ENCODE peak calls at places on chromosomes 5 and 9, in four cellular contexts. J, Z, N and T are unnamed samples. For H3K9me3, the result is how much of the 10 kb centered on the place peaks cover.

GRCh38 chr5:80967500-80968181 is 7.5 kb downstream of the RASGRF2 start:
- DNase-seq in Z (no peak), N (peak), J (no peak), T (peak)

GRCh38 chr5:50447940-50448339 is 6.9 kb upstream of the EMB start:
- DNase-seq in Z (no peak), N (no peak), J (no peak), T (no peak)

GRCh38 chr5:41065691-41066335 is 5.3 kb downstream of the MROH2B start:
- DNase-seq in Z (no peak), N (no peak), J (no peak), T (no peak)

GRCh38 chr5:38479315-38479904 is 77.0 kb downstream of the LIFR start:
- DNase-seq in N (no peak), Z (no peak), J (no peak), T (no peak)

GRCh38 chr5:65779643-65780042 is 57.6 kb downstream of the NLN start:
- DNase-seq in N (no peak), J (no peak), Z (no peak), T (no peak)

GRCh38 chr5:12669326-12669725 is 765.1 kb upstream of the CTNND2 start:
- DNase-seq in N (no peak), Z (no peak), J (no peak), T (no peak)

GRCh38 chr5:147403659-147404640 is 105.9 kb downstream of the DPYSL3 start:
- DNase-seq in N (peak), Z (no peak), J (no peak), T (peak)

GRCh38 chr5:90658620-90659019 is 100.0 kb downstream of the ADGRV1 start:
- DNase-seq in Z (no peak), N (no peak), J (no peak), T (no peak)

GRCh38 chr9:21841133-21841532 is 38.7 kb downstream of the MTAP start:
- DNase-seq in N (no peak), J (no peak), Z (no peak), T (no peak)

GRCh38 chr9:90830051-90830450 is 28.4 kb downstream of the SYK start:
- DNase-seq in J (no peak), Z (peak), N (no peak), T (no peak)

GRCh38 chr9:79026311-79026710 is 545.5 kb upstream of the TLE4 start:
- DNase-seq in J (no peak), N (no peak), Z (peak), T (no peak)

GRCh38 chr5:139063664-139064054 is 134.5 kb downstream of the SIL1 start:
- DNase-seq in Z (no peak), N (no peak), J (no peak), T (no peak)

GRCh38 chr5:108650997-108651396 is 96.7 kb upstream of the FER start:
- DNase-seq in J (no peak), Z (no peak), N (no peak), T (no peak)

GRCh38 chr5:153654892-153655520 is 164.5 kb downstream of the GRIA1 start:
- DNase-seq in J (no peak), Z (no peak), N (no peak), T (no peak)

GRCh38 chr9:109181284-109181683 is 14.2 kb upstream of the FRRS1L start:
- DNase-seq in J (no peak), N (no peak), Z (no peak), T (no peak)

GRCh38 chr9:124512806-124513204 is 5.6 kb upstream of the NR5A1 start:
- DNase-seq in J (no peak), N (no peak), Z (no peak), T (no peak)

GRCh38 chr5:80739898-80740297 is 85.1 kb upstream of the DHFR start:
- DNase-seq in J (no peak), N (no peak), Z (no peak), T (no peak)

GRCh38 chr5:135162661-135163265 is 128.7 kb upstream of the PITX1 start:
- DNase-seq in N (no peak), J (no peak), Z (no peak), T (no peak)

GRCh38 chr9:129069825-129070473 is 11.0 kb upstream of the DOLPP1 start:
- DNase-seq in J (no peak), N (no peak), Z (peak), T (no peak)

GRCh38 chr5:181173420-181174342 is 26.3 kb downstream of the OR2V2 start:
- DNase-seq in N (peak), J (no peak), Z (peak), T (peak)

GRCh38 chr9:117706421-117707150 is 2.4 kb downstream of the TLR4 start:
- DNase-seq in Z (no peak), N (peak), J (no peak), T (peak)

GRCh38 chr9:99416007-99416406 is 193.9 kb downstream of the SEC61B start:
- DNase-seq in Z (no peak), J (no peak), N (peak), T (no peak)

GRCh38 chr5:78509884-78510769 is 138.4 kb downstream of the LHFPL2 start:
- DNase-seq in N (peak), J (no peak), Z (peak), T (peak)

GRCh38 chr5:36444582-36444999 is 142.9 kb upstream of the RANBP3L start:
- DNase-seq in Z (no peak), J (no peak), N (no peak), T (no peak)

GRCh38 chr5:157510682-157511081 is 50.7 kb downstream of the NIPAL4 start:
- DNase-seq in N (no peak), Z (no peak), J (no peak), T (no peak)

GRCh38 chr5:154179846-154180710 is 10.5 kb upstream of the GALNT10 start:
- DNase-seq in N (peak), J (peak), Z (peak), T (peak)

GRCh38 chr5:132104561-132104960 is 31.0 kb downstream of the CSF2 start:
- DNase-seq in J (no peak), N (peak), Z (no peak), T (no peak)

GRCh38 chr9:112176410-112177010 is 1.4 kb upstream of the SUSD1 start:
- DNase-seq in J (no peak), N (peak), Z (no peak), T (peak)

GRCh38 chr5:39608024-39608423 is 183.2 kb upstream of the DAB2 start:
- DNase-seq in J (no peak), Z (no peak), N (no peak), T (no peak)

GRCh38 chr5:58300346-58300745 is 159.5 kb downstream of the PLK2 start:
- DNase-seq in N (no peak), Z (no peak), J (no peak), T (no peak)

GRCh38 chr9:114001410-114001685 is 76.8 kb downstream of the AMBP start:
- DNase-seq in N (no peak), J (no peak), Z (no peak), T (no peak)

GRCh38 chr5:172015346-172015745 is 8.9 kb upstream of the FBXW11 start:
- DNase-seq in J (no peak), Z (no peak), N (no peak), T (no peak)

GRCh38 chr9:89738137-89738932 is 133.5 kb downstream of the GADD45G start:
- DNase-seq in Z (peak), N (peak), J (no peak), T (peak)

GRCh38 chr9:6413365-6414263 is 615 bp downstream of the UHRF2 start:
- DNase-seq in J (peak), N (no peak), Z (peak), T (peak)

GRCh38 chr9:133109931-133110650 is 10.9 kb downstream of the RALGDS start:
- DNase-seq in N (no peak), Z (no peak), J (no peak), T (no peak)

DNA sequence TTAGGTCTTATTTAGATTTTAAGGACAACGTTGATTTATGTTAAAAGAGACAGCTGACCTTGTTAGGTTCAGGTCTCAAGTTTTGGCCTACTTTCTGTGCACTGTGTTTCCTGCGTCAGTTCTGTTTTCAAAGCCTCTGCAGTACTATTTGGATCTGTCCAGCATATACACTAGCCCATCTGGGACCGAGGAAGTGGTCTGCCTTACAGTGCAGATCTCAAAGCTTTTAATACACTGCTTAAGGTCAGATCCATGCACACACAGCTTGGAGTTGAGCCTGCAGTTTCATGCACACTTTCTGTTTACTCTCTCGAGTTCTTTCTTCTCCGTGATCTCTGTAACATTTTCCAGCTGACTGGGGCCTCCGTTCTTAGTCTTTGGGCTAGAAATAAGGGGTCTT is 24.1 kb downstream of the CARTPT start:
- DNase-seq in Z (no peak), J (no peak), N (peak), T (no peak)
- H3K27ac ChIP-seq in Z (no peak), J (no peak), N (no peak), T (no peak)

DNA sequence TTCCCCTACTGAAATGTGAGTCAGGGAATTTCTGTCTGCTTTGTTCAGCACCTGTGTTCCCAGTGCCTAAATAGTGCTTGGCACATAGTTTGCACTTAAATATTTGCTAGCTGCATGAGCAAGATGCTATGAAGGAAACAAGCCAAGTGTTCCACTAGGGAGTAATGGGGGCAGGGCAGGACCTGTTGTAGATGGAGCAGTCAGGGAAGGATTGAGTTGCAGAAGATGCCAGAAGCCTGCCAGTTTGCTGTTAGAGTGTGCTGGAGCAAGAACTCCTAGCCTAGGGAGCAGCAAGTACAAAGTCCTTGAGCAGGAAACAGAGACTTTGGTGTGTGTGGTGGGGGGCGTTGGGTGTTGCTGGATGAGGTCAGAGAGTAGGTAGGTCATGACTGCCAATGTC is 87.5 kb downstream of the DAB2IP start:
- DNase-seq in J (no peak), Z (no peak), N (no peak), T (no peak)
- H3K4me2 ChIP-seq in J (no peak), Z (no peak), N (no peak), T (peak)

GRCh38 chr9:10700266-10700665 is 87.5 kb upstream of the PTPRD start:
- DNase-seq in N (peak), J (no peak), Z (no peak), T (no peak)

GRCh38 chr9:10701906-10702305 is 89.1 kb upstream of the PTPRD start:
- DNase-seq in Z (no peak), N (no peak), J (no peak), T (no peak)

GRCh38 chr9:10705383-10705782 is 92.6 kb upstream of the PTPRD start:
- DNase-seq in Z (no peak), N (no peak), J (no peak), T (no peak)

GRCh38 chr9:10704720-10705119 is 91.9 kb upstream of the PTPRD start:
- DNase-seq in N (peak), Z (no peak), J (no peak), T (peak)

DNA sequence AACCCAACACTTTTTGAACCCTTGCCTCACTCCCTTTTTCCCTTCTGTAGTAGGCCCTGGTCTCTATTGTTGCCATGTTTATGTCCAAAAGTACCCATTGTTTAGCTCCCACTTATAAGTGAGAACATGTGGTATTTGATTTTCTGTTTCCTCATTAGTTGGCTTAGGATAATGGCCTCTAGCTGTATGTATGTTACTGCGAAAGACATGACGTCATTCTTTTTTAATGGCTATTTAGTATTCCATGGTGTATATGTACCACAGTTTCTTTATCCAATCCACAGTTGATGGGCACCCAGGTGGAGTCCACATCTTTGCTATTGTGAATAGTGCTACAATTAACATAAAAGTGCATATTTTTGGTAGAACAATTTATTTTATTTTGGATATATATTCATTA is 90.3 kb upstream of the PTPRD start:
- DNase-seq in Z (no peak), N (no peak), J (no peak), T (no peak)
- H3K9me3 ChIP-seq in Z (under half), N (under half), J (under half), T (under half)

GRCh38 chr5:129460951-129461815 is 1.1 kb downstream of the ADAMTS19 start:
- DNase-seq in Z (peak), J (peak), N (peak), T (peak)
- H3K27ac ChIP-seq in Z (no peak), J (no peak), N (no peak), T (peak)

GRCh38 chr9:120099064-120099463 is 480.9 kb downstream of the CDK5RAP2 start:
- DNase-seq in J (no peak), Z (peak), N (no peak), T (no peak)

GRCh38 chr9:120098584-120098983 is 481.4 kb downstream of the CDK5RAP2 start:
- DNase-seq in J (no peak), Z (no peak), N (no peak), T (no peak)

GRCh38 chr9:120104771-120105170 is 475.2 kb downstream of the CDK5RAP2 start:
- DNase-seq in J (no peak), N (no peak), Z (no peak), T (no peak)

GRCh38 chr9:120100595-120100994 is 479.4 kb downstream of the CDK5RAP2 start:
- DNase-seq in J (no peak), N (no peak), Z (no peak), T (no peak)
- H3K4me2 ChIP-seq in J (no peak), N (no peak), Z (no peak), T (no peak)

GRCh38 chr5:4007001-4007400 is 411.4 kb downstream of the IRX1 start:
- DNase-seq in Z (no peak), J (no peak), N (no peak), T (no peak)
- H3K9me3 ChIP-seq in Z (under half), J (under half), N (under half), T (under half)